ENCODE peak calls at places on chromosomes 7 and 10, in seven cellular contexts. G is gastrocnemius medialis; X is Caco-2; O is CD8-positive, alpha-beta memory T cell; M is thoracic aorta; S is prostate gland; V is stomach. R is an unnamed sample.
A peak's percentile ranks its signal among the peaks of the same experiment; 100 is the strongest.

GRCh38 chr7:24152907-24153513 is 131.0 kb upstream of the NPY start:
- DNase-seq in V (no peak), M (no peak), X (no peak), G (no peak), O (no peak), S (no peak), R (no peak)

GRCh38 chr7:25624001-25624400 is 395.7 kb upstream of the NPVF start:
- DNase-seq in M (no peak), S (no peak), X (no peak), V (no peak), O (no peak), G (no peak), R (no peak)

GRCh38 chr7:155338632-155339320 is 41.1 kb downstream of the INSIG1 start:
- DNase-seq in X (no peak), M (no peak), G (no peak), V (no peak), O (peak; percentile 63), S (no peak), R (no peak)

GRCh38 chr7:56063500-56063881 is 595 bp upstream of the SUMF2 start:
- DNase-seq in X (no peak), S (no peak), M (no peak), G (no peak), V (no peak), O (no peak), R (no peak)

GRCh38 chr10:87865201-87866025 is 2.0 kb downstream of the PTEN start:
- DNase-seq in M (no peak), G (no peak), O (no peak), V (no peak), X (no peak), S (no peak), R (no peak)

GRCh38 chr10:97574374-97575100 is 2.0 kb downstream of the ANKRD2 start:
- DNase-seq in X (no peak), M (peak; percentile 35), G (peak; percentile 95), S (peak; percentile 92), O (no peak), V (peak; percentile 74), R (no peak)

GRCh38 chr7:139762886-139763285 is 14.9 kb downstream of the HIPK2 start:
- DNase-seq in G (no peak), S (no peak), X (no peak), O (no peak), V (no peak), M (no peak), R (no peak)

GRCh38 chr7:67841896-67842295 is 845.3 kb downstream of the TYW1 start:
- DNase-seq in S (no peak), O (no peak), G (no peak), X (no peak), V (no peak), M (no peak), R (no peak)

GRCh38 chr7:77331938-77332695 is 84.0 kb downstream of the GSAP start:
- DNase-seq in G (peak; percentile 54), X (peak; percentile 79), M (peak; percentile 60), S (peak; percentile 62), V (peak; percentile 58), O (peak; percentile 29), R (no peak)

GRCh38 chr7:100456561-100456957 is 7.5 kb downstream of the SPACDR start:
- DNase-seq in G (no peak), X (no peak), V (no peak), O (no peak), M (no peak), S (no peak), R (no peak)

GRCh38 chr7:134932707-134933370 is 53.5 kb upstream of the AGBL3 start:
- DNase-seq in S (no peak), M (peak; percentile 65), X (no peak), V (no peak), O (no peak), G (no peak), R (no peak)

GRCh38 chr7:27165089-27165654 is at the start of gene HOXA9:
- DNase-seq in V (no peak), O (no peak), X (peak; percentile 81), M (no peak), G (peak; percentile 96), S (peak; percentile 96), R (no peak)

GRCh38 chr7:67564978-67565377 is 568.3 kb downstream of the TYW1 start:
- DNase-seq in G (no peak), V (no peak), O (no peak), M (no peak), S (no peak), X (no peak), R (no peak)

GRCh38 chr7:100053201-100053600 is 3.6 kb downstream of the ZSCAN21 start:
- DNase-seq in O (peak; percentile 46), S (peak; percentile 60), M (no peak), X (peak; percentile 78), V (peak; percentile 50), G (peak; percentile 60), R (no peak)

GRCh38 chr7:18778594-18778993 is 283.0 kb downstream of the HDAC9 start:
- DNase-seq in X (no peak), V (no peak), M (no peak), S (no peak), O (no peak), G (no peak), R (no peak)

GRCh38 chr7:108592633-108593277 is 23.1 kb downstream of the DNAJB9 start:
- DNase-seq in V (no peak), X (peak; percentile 69), M (no peak), O (no peak), S (peak; percentile 26), G (no peak), R (no peak)

GRCh38 chr7:112630565-112630964 is 149.8 kb downstream of the LSMEM1 start:
- DNase-seq in X (no peak), G (no peak), V (no peak), M (no peak), O (no peak), S (no peak), R (no peak)

GRCh38 chr7:28708458-28708951 is 249.6 kb downstream of the TRIL start:
- DNase-seq in X (no peak), G (no peak), O (no peak), M (no peak), V (no peak), S (no peak), R (no peak)

GRCh38 chr10:100621360-100622205 is 85.8 kb downstream of the HIF1AN start:
- DNase-seq in V (no peak), X (no peak), O (peak; percentile 31), G (no peak), M (no peak), S (no peak), R (no peak)

GRCh38 chr7:156545989-156546388 is 94.6 kb upstream of the RNF32 start:
- DNase-seq in G (no peak), S (no peak), O (no peak), M (no peak), V (no peak), X (no peak), R (no peak)

GRCh38 chr10:44937201-44938005 is 22.2 kb upstream of the RASSF4 start:
- DNase-seq in X (no peak), S (no peak), G (no peak), O (no peak), M (no peak), V (no peak), R (no peak)

GRCh38 chr10:93452143-93452542 is 30.0 kb downstream of the MYOF start:
- DNase-seq in O (no peak), G (no peak), M (no peak), V (no peak), S (no peak), X (no peak), R (no peak)

GRCh38 chr10:73649876-73650536 is 5.8 kb downstream of the SYNPO2L start:
- DNase-seq in M (no peak), S (no peak), X (no peak), G (no peak), O (no peak), V (no peak), R (no peak)

GRCh38 chr7:35805876-35806275 is 5.0 kb downstream of the SEPTIN7 start:
- DNase-seq in V (no peak), X (no peak), M (no peak), G (no peak), O (no peak), S (no peak), R (no peak)

GRCh38 chr10:34918896-34919295 is 103.8 kb upstream of the PARD3 start:
- DNase-seq in X (no peak), S (no peak), O (no peak), M (no peak), V (no peak), G (no peak), R (no peak)

GRCh38 chr10:52551036-52551435 is 221.5 kb downstream of the MBL2 start:
- DNase-seq in S (no peak), G (no peak), M (no peak), V (no peak), O (no peak), X (no peak), R (no peak)
- H3K4me3 ChIP-seq in S (no peak overlapping the region), G (no peak overlapping the region), M (no peak overlapping the region), V (no peak overlapping the region), O (no peak overlapping the region), X (no peak overlapping the region), R (no peak overlapping the region)

GRCh38 chr10:86343761-86344160 is 22.8 kb downstream of the GRID1 start:
- DNase-seq in M (no peak), X (no peak), G (no peak), S (no peak), O (no peak), V (no peak), R (no peak)

GRCh38 chr10:86345296-86346168 is 21.1 kb downstream of the GRID1 start:
- DNase-seq in V (no peak), X (peak; percentile 65), S (no peak), O (no peak), G (no peak), M (no peak), R (no peak)

GRCh38 chr10:86342111-86342863 is 24.3 kb downstream of the GRID1 start:
- DNase-seq in V (no peak), S (no peak), G (no peak), O (no peak), X (no peak), M (no peak), R (no peak)

GRCh38 chr10:86344714-86345161 is 21.9 kb downstream of the GRID1 start:
- DNase-seq in G (no peak), S (no peak), M (no peak), O (no peak), X (no peak), V (no peak), R (no peak)

GRCh38 chr10:86344281-86344680 is 22.3 kb downstream of the GRID1 start:
- DNase-seq in X (no peak), V (no peak), M (no peak), G (no peak), S (no peak), O (no peak), R (no peak)
- H3K4me1 ChIP-seq in X (peaks cover 27% of the 10 kb centered on the region), V (peaks cover 10% of the 10 kb centered on the region), M (no peaks in the 10 kb centered on the region), G (no peaks in the 10 kb centered on the region), S (no peaks in the 10 kb centered on the region), O (no peaks in the 10 kb centered on the region), R (no peaks in the 10 kb centered on the region)

DNA sequence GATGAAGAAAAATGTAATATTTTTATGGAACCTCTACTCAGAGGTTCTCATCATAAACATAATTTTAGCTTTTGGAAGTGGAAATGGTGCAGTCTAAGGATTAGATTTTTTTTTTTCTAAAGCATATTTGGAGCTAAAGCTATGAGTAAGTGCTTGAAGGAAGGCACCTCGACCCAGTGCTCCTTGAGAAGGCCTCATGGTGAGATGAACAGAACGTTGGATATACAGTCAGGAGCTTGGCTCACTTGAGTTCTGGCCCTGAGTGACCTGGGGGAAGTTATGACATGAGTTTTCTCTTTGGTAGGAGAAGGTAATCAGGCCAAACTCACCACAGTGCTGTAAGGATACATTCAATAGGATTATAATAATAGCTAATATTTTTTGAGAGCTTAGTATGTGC is 163.3 kb downstream of the JCAD start:
- DNase-seq in O (no peak), M (no peak), S (no peak), V (no peak), X (no peak), G (no peak), R (no peak)
- H3K4me3 ChIP-seq in O (no peak overlapping the region), M (peak overlapping the region; percentile 35), S (no peak overlapping the region), V (no peak overlapping the region), X (no peak overlapping the region), G (no peak overlapping the region), R (no peak overlapping the region)

GRCh38 chr10:103843045-103843444 is 12.3 kb downstream of the SH3PXD2A start:
- DNase-seq in S (no peak), O (no peak), G (no peak), X (no peak), M (no peak), V (no peak), R (no peak)
- H3K4me1 ChIP-seq in S (peaks cover 2% of the 10 kb centered on the region), O (peaks cover 16% of the 10 kb centered on the region), G (peaks cover 82% of the 10 kb centered on the region), X (peaks cover 5% of the 10 kb centered on the region), M (peaks cover 18% of the 10 kb centered on the region), V (peaks cover 58% of the 10 kb centered on the region), R (peaks cover 85% of the 10 kb centered on the region)

R was measured in esophagus squamous epithelium.